ENCODE peak calls at places on chromosome 12, in nine cellular contexts. I is GM23338, D is GM23248, X is astrocyte, W is neuronal stem cell, G is psoas muscle, R is tibial nerve, E is neural progenitor cell, Q is pancreas. O is an unnamed sample. For H3K36me3 and H3K4me1, the result is how much of the 10 kb centered on the place peaks cover.

GRCh38 chr12:6547987-6548386 is 7.9 kb downstream of the IFFO1 start:
- DNase-seq in I (no peak), D (peak), X (peak), W (no peak), G (peak), R (no peak), E (no peak), Q (no peak), O (no peak)

GRCh38 chr12:23426328-23426727 is 523.1 kb downstream of the SOX5 start:
- DNase-seq in I (no peak), D (no peak), X (no peak), W (no peak), G (no peak), R (no peak), E (no peak), Q (no peak), O (no peak)

GRCh38 chr12:92065018-92065499 is 80.6 kb downstream of the BTG1 start:
- DNase-seq in I (no peak), D (peak), X (peak), W (no peak), G (no peak), R (no peak), E (no peak), Q (peak), O (peak)

GRCh38 chr12:11553871-11554533 is 95.5 kb upstream of the ETV6 start:
- DNase-seq in I (peak), D (peak), X (peak), W (peak), G (no peak), R (no peak), E (peak), Q (no peak), O (peak)

GRCh38 chr12:67697981-67698380 is 49.4 kb downstream of the DYRK2 start:
- DNase-seq in I (no peak), D (peak), X (peak), W (no peak), G (no peak), R (no peak), E (no peak), Q (no peak), O (no peak)

GRCh38 chr12:49296034-49296835 is 1.3 kb downstream of the PRPH start:
- DNase-seq in I (peak), D (peak), X (no peak), W (no peak), G (peak), R (no peak), E (peak), Q (peak), O (peak)

GRCh38 chr12:40225984-40226602 is 1.3 kb downstream of the LRRK2 start:
- DNase-seq in I (no peak), D (peak), X (no peak), W (no peak), G (no peak), R (no peak), E (no peak), Q (no peak), O (no peak)

GRCh38 chr12:101941306-101942000 is 64.1 kb downstream of the DRAM1 start:
- DNase-seq in I (no peak), D (peak), X (no peak), W (no peak), G (no peak), R (no peak), E (no peak), Q (no peak), O (no peak)

GRCh38 chr12:102342281-102343006 is 137.9 kb downstream of the IGF1 start:
- DNase-seq in I (no peak), D (no peak), X (no peak), W (no peak), G (no peak), R (no peak), E (no peak), Q (no peak), O (no peak)

GRCh38 chr12:2170376-2170775 is 117.6 kb downstream of the CACNA1C start:
- DNase-seq in I (no peak), D (peak), X (peak), W (no peak), G (peak), R (no peak), E (no peak), Q (no peak), O (no peak)

GRCh38 chr12:29223431-29223830 is 74.4 kb downstream of the FAR2 start:
- DNase-seq in I (no peak), D (peak), X (no peak), W (no peak), G (no peak), R (no peak), E (no peak), Q (no peak), O (no peak)

GRCh38 chr12:64097346-64098105 is 124.6 kb downstream of the KICS2 start:
- DNase-seq in I (no peak), D (peak), X (peak), W (no peak), G (peak), R (no peak), E (no peak), Q (no peak), O (no peak)

GRCh38 chr12:111597731-111598636 is 1.1 kb downstream of the ATXN2 start:
- DNase-seq in I (peak), D (peak), X (no peak), W (peak), G (peak), R (no peak), E (peak), Q (peak), O (peak)

GRCh38 chr12:39912211-39912980 is 193.5 kb downstream of the SLC2A13 start:
- DNase-seq in I (peak), D (no peak), X (no peak), W (no peak), G (no peak), R (no peak), E (no peak), Q (peak), O (no peak)

GRCh38 chr12:76864791-76865400 is 13.9 kb downstream of the CSRP2 start:
- DNase-seq in I (no peak), D (no peak), X (peak), W (no peak), G (no peak), R (no peak), E (no peak), Q (no peak), O (no peak)

GRCh38 chr12:40224439-40225291 is at the start of gene LRRK2:
- DNase-seq in I (peak), D (peak), X (peak), W (peak), G (peak), R (peak), E (peak), Q (peak), O (peak)

GRCh38 chr12:49873361-49873934 is 30.3 kb downstream of the FAIM2 start:
- DNase-seq in I (no peak), D (peak), X (peak), W (no peak), G (no peak), R (no peak), E (no peak), Q (no peak), O (no peak)

GRCh38 chr12:68374315-68374982 is 42.3 kb upstream of the MDM1 start:
- DNase-seq in I (no peak), D (no peak), X (no peak), W (no peak), G (no peak), R (no peak), E (no peak), Q (no peak), O (peak)

GRCh38 chr12:128025856-128026255 is 241.1 kb upstream of the TMEM132C start:
- DNase-seq in I (no peak), D (no peak), X (no peak), W (no peak), G (peak), R (no peak), E (no peak), Q (no peak), O (no peak)

GRCh38 chr12:75564398-75564797 is 53.0 kb upstream of the KRR1 start:
- DNase-seq in I (no peak), D (peak), X (peak), W (no peak), G (no peak), R (no peak), E (no peak), Q (no peak), O (no peak)

GRCh38 chr12:85130631-85131030 is 94.5 kb downstream of the LRRIQ1 start:
- DNase-seq in I (peak), D (peak), X (peak), W (no peak), G (no peak), R (no peak), E (no peak), Q (no peak), O (no peak)

GRCh38 chr12:40907115-40907521 is 214.9 kb downstream of the CNTN1 start:
- DNase-seq in I (no peak), D (peak), X (peak), W (no peak), G (no peak), R (no peak), E (no peak), Q (no peak), O (no peak)

GRCh38 chr12:132840536-132840935 is 11.9 kb upstream of the GOLGA3 start:
- DNase-seq in I (no peak), D (no peak), X (no peak), W (no peak), G (no peak), R (no peak), E (no peak), Q (no peak), O (no peak)

GRCh38 chr12:120072472-120072871 is 44.1 kb downstream of the RAB35 start:
- DNase-seq in I (no peak), D (no peak), X (no peak), W (no peak), G (no peak), R (no peak), E (no peak), Q (no peak), O (no peak)

GRCh38 chr12:77893918-77894317 is 63.2 kb downstream of the NAV3 start:
- DNase-seq in I (peak), D (no peak), X (peak), W (no peak), G (no peak), R (no peak), E (no peak), Q (peak), O (no peak)

GRCh38 chr12:21559855-21560569 is 33.9 kb downstream of the SPX start:
- DNase-seq in I (no peak), D (peak), X (peak), W (no peak), G (no peak), R (no peak), E (no peak), Q (no peak), O (no peak)

GRCh38 chr12:125140918-125141573 is 75.8 kb downstream of the AACS start:
- DNase-seq in I (no peak), D (peak), X (peak), W (no peak), G (no peak), R (no peak), E (no peak), Q (no peak), O (no peak)

DNA sequence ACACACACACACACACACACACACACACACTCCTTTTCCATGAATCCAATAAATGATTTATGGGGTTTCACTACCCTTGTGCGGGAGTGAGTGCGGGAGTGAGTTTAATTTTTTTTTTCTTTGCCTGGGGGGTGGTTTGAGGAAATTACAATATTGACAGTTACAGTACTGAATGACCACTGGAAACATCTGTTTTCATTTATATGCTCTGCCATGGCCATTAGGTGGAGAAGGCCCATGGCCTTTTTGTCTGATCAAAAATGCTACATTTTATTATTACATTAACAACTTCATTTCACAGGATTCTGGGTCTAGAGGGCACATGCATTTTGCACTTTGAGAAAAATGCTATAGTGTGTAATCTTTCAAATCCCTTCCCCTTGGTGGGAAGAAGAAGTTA is 5.9 kb downstream of the TBX3 start:
- DNase-seq in I (no peak), D (peak), X (no peak), W (no peak), G (no peak), R (no peak), E (no peak), Q (no peak), O (no peak)
- H3K36me3 ChIP-seq in I (under half), D (under half), X (under half), W (under half), G (half or more), R (under half), E (under half), Q (under half), O (under half)

GRCh38 chr12:46445093-46445492 is 72.5 kb upstream of the SLC38A2 start:
- DNase-seq in I (no peak), D (no peak), X (no peak), W (no peak), G (no peak), R (no peak), E (no peak), Q (no peak), O (no peak)

GRCh38 chr12:46443594-46444263 is 71.2 kb upstream of the SLC38A2 start:
- DNase-seq in I (no peak), D (no peak), X (no peak), W (no peak), G (no peak), R (no peak), E (no peak), Q (no peak), O (no peak)

GRCh38 chr12:46442723-46443122 is 70.2 kb upstream of the SLC38A2 start:
- DNase-seq in I (no peak), D (peak), X (no peak), W (no peak), G (no peak), R (no peak), E (no peak), Q (no peak), O (no peak)

GRCh38 chr12:46446645-46447044 is 74.1 kb upstream of the SLC38A2 start:
- DNase-seq in I (no peak), D (no peak), X (no peak), W (no peak), G (no peak), R (no peak), E (no peak), Q (no peak), O (no peak)

DNA sequence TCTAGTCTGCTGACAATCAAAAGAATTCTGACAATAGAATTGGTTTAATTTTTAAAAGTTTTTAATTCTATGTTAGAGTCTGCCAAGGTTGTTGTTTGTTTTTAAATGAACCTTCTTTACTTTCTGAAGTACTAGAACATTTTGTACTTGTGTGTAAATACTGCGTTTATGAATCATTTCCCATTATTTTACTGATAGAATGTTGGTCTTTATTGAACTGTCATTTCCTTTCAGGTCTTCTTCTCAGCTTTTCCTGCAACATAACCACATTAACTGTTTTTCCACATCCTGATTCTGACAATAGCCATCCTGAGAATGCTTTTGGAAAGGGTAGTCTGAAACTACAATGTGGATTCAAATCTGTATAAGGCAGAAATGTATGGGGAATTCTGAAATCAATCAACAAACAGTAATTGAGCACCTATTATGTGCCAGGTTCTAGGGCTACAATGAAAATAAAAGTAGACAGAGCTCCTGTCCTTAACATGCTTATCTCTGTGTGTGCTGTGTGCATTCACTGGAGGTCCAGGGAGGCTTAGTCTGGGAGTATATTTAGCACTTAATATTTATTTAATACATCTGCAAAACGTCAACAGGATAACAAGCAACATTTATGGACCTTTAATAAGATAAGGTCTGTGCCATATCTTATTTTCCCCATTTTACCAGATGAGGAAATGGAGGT is 73.1 kb upstream of the SLC38A2 start:
- DNase-seq in I (no peak), D (no peak), X (no peak), W (no peak), G (no peak), R (no peak), E (no peak), Q (no peak), O (no peak)
- H3K27ac ChIP-seq in I (no peak), D (no peak), X (no peak), W (no peak), G (peak), R (no peak), E (no peak), Q (no peak), O (no peak)

DNA sequence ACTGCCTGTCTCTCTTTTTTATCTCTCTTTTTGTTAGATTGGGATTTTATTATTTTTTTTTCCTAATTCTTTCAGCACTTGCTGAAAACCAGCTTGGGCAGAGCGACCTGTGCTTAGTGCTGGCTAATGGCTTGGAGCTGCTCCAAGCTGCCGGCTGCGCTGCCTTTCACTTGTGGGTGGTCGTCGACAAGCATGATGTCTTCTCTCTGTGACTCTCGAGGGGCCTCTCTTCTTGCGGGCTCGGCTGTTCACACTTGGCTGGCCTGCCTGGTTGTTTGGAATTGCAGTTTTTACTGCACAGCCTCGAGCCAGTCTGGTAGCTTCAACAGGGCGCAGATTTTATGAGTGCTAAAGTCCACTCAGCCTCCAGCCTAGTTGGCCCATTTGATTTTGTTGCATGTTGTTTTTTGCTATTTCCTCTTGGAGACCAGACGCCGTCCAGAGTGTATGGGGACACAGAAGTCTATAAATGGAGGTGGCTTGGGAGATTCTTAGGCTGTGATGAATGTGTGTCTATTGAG is 18.6 kb downstream of the TPCN1 start:
- DNase-seq in I (no peak), D (no peak), X (no peak), W (no peak), G (no peak), R (no peak), E (no peak), Q (no peak), O (no peak)
- H3K4me1 ChIP-seq in I (under half), D (under half), X (under half), W (under half), G (half or more), R (half or more), E (under half), Q (half or more), O (under half)

DNA sequence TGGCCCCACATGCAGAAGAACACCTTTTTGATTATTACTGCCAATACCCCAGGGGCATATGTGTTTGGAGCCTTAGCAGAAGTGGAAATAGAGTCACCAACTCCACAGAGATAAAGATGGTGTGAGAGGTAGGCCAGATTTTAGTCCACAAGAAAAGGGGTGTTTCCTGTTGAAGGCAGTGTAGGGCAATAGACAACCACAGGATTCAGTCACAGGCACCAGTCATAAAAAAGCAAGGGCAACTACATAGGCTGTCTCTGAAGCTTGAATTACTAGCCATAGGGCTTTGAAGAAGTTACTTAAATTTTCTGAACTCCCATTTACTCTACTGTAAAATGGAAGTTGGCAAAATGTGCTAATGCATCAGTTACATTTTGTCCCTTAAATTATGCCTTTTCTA is 18.9 kb downstream of the ERP27 start:
- DNase-seq in I (no peak), D (no peak), X (no peak), W (no peak), G (no peak), R (no peak), E (no peak), Q (no peak), O (no peak)
- H3K36me3 ChIP-seq in I (under half), D (under half), X (under half), W (under half), G (under half), R (under half), E (under half), Q (under half), O (half or more)

O was measured in CD4-positive, alpha-beta memory T cell.